ENCODE peak calls at places on chromosome 11, in eight cellular contexts. G is AG10803, I is endothelial cell of umbilical vein, U is kidney, L is AG04450, F is progenitor cell of endocrine pancreas, K is cardiac muscle cell, W is fibroblast of pulmonary artery. B is an unnamed sample.

GRCh38 chr11:27914080-27914479 is 193.9 kb downstream of the KIF18A start:
- DNase-seq in G (no peak), I (no peak), U (no peak), L (no peak), F (no peak), K (no peak), W (no peak), B (no peak)

GRCh38 chr11:69674267-69674885 is 777 bp downstream of the LTO1 start:
- DNase-seq in G (peak; percentile 76), I (peak; percentile 56), U (no peak), L (peak; percentile 59), F (no peak), K (peak; percentile 76), W (peak; percentile 77), B (no peak)

GRCh38 chr11:9840460-9841004 is 176.7 kb downstream of the SWAP70 start:
- DNase-seq in G (peak; percentile 49), I (no peak), U (no peak), L (no peak), F (no peak), K (no peak), W (no peak), B (no peak)

GRCh38 chr11:78957481-78958245 is 383.0 kb upstream of the NARS2 start:
- DNase-seq in G (no peak), I (peak; percentile 33), U (no peak), L (no peak), F (no peak), K (no peak), W (peak; percentile 4), B (no peak)

GRCh38 chr11:27672836-27673464 is 27.3 kb downstream of the BDNF start:
- DNase-seq in G (peak; percentile 50), I (no peak), U (no peak), L (no peak), F (no peak), K (no peak), W (peak; percentile 33), B (no peak)

GRCh38 chr11:126817096-126817495 is 183.5 kb downstream of the KIRREL3 start:
- DNase-seq in G (peak; percentile 35), I (peak; percentile 4), U (no peak), L (no peak), F (no peak), K (no peak), W (no peak), B (no peak)

GRCh38 chr11:134037093-134037908 is 31.6 kb upstream of the JAM3 start:
- DNase-seq in G (peak; percentile 83), I (peak; percentile 37), U (peak; percentile 92), L (peak; percentile 32), F (peak; percentile 41), K (peak; percentile 83), W (peak; percentile 66), B (peak; percentile 75)

GRCh38 chr11:2360081-2360642 is 16.9 kb upstream of the CD81 start:
- DNase-seq in G (no peak), I (no peak), U (no peak), L (no peak), F (no peak), K (no peak), W (no peak), B (no peak)

GRCh38 chr11:133718831-133719230 is 126.5 kb downstream of the SPATA19 start:
- DNase-seq in G (no peak), I (no peak), U (no peak), L (no peak), F (no peak), K (no peak), W (no peak), B (no peak)

GRCh38 chr11:73143126-73143838 is 1.2 kb upstream of the FCHSD2 start:
- DNase-seq in G (no peak), I (peak; percentile 57), U (no peak), L (peak; percentile 38), F (no peak), K (peak; percentile 49), W (peak; percentile 56), B (no peak)

GRCh38 chr11:33912405-33913361 is 20.8 kb upstream of the LMO2 start:
- DNase-seq in G (peak; percentile 90), I (no peak), U (no peak), L (peak; percentile 59), F (no peak), K (peak; percentile 84), W (peak; percentile 86), B (no peak)

GRCh38 chr11:62012451-62013265 is 45.2 kb upstream of the FTH1 start:
- DNase-seq in G (peak; percentile 52), I (no peak), U (peak; percentile 75), L (no peak), F (no peak), K (peak; percentile 50), W (peak; percentile 62), B (no peak)

GRCh38 chr11:112880454-112880853 is 80.8 kb upstream of the NCAM1 start:
- DNase-seq in G (no peak), I (no peak), U (no peak), L (no peak), F (no peak), K (no peak), W (no peak), B (no peak)

GRCh38 chr11:130692220-130692619 is 224.1 kb downstream of the SNX19 start:
- DNase-seq in G (no peak), I (no peak), U (no peak), L (no peak), F (no peak), K (no peak), W (no peak), B (no peak)

GRCh38 chr11:59999732-60000131 is 17.2 kb upstream of the OOSP4B start:
- DNase-seq in G (no peak), I (no peak), U (no peak), L (no peak), F (no peak), K (no peak), W (no peak), B (no peak)

GRCh38 chr11:2089536-2090165 is 49.5 kb downstream of the IGF2 start:
- DNase-seq in G (peak; percentile 29), I (peak; percentile 43), U (no peak), L (no peak), F (no peak), K (peak; percentile 28), W (peak; percentile 25), B (no peak)

GRCh38 chr11:107071129-107071528 is 52.9 kb upstream of the GUCY1A2 start:
- DNase-seq in G (no peak), I (no peak), U (no peak), L (no peak), F (no peak), K (no peak), W (no peak), B (no peak)

GRCh38 chr11:15955595-15955994 is 400.8 kb downstream of the SOX6 start:
- DNase-seq in G (peak; percentile 6), I (no peak), U (no peak), L (no peak), F (no peak), K (no peak), W (peak; percentile 9), B (no peak)

GRCh38 chr11:114909866-114910265 is 231.5 kb downstream of the NXPE2 start:
- DNase-seq in G (no peak), I (no peak), U (no peak), L (no peak), F (no peak), K (no peak), W (no peak), B (no peak)
- TF ChIP-seq CTCF in G (no peak), I (no peak), U (no peak), L (no peak), F (peak; percentile 40), K (no peak), W (no peak), B (peak; percentile 22)

DNA sequence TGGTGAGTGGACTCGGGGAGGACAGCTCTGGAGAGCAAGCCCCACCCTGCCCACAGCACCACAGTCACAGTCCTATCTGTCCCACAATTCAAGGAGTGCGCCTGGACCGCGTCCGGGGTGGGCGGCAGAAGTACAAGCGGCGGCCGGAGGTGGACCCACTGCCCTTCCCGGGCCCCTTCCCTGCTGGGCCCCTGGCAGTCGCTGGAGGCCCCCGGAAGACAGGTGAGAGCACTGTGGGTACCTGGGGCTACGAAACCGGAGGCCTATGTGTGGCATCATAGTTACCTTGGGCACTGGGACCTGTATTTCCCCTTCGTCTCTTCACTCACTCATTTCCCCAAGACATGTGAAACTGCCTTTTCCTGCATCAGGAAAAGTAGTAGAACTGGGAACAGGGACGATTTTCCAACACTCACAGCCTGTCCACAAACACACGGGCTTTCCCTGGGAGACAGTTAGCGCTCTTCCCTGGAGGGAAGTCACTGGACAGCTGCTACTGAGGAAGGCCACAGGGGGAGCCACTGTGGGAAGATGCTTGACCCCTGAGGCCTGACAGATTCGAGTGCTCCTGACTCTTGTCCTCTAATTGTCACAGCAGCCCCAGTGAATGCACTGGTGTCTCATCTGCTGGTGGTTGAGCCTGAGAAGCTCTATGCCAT is 3.1 kb downstream of the TRMT112 start:
- DNase-seq in G (no peak), I (no peak), U (no peak), L (no peak), F (no peak), K (no peak), W (no peak), B (no peak)
- TF ChIP-seq CTCF in G (peak; percentile 27), I (no peak), U (no peak), L (peak; percentile 37), F (no peak), K (peak; percentile 19), W (no peak), B (peak; percentile 28)

DNA sequence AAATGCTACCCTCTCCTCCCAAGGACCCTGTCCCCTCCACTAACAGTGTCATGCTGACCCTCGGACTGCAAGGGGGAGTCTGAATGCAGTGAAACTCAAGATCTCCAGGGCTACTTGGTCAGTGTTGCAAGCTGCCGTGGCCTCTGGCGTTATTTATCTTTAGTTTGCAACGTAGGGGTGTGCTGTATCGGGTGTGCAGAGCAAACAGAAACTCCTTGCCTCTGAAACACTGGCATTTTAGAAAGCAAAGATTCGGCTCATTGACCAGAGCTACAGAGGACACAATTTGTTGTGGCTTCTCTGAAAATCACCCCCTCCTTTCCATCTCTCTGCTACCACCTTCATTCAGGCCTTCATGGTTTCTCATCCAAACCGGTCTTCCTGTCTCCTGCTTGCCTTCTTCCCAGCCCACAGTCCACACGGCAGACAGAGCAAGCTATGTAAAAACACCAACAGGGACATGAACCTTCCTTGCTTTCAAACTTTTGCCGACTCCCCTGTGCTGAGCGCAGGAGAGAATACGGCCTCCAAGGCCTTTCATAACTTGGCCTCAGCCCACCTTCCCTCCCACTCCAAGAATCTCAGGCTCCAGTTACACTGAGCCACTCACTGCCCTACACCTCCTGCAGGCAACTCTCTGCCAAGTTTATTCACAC is 14.9 kb downstream of the FZD4 start:
- DNase-seq in G (peak; percentile 56), I (peak; percentile 83), U (no peak), L (no peak), F (no peak), K (peak; percentile 93), W (peak; percentile 89), B (no peak)
- TF ChIP-seq CTCF in G (no peak), I (no peak), U (no peak), L (peak; percentile 33), F (no peak), K (peak; percentile 16), W (peak; percentile 27), B (no peak)

GRCh38 chr11:46808804-46809431 is 37.2 kb downstream of the CKAP5 start:
- DNase-seq in G (peak; percentile 41), I (peak; percentile 46), U (no peak), L (no peak), F (no peak), K (peak; percentile 41), W (peak; percentile 58), B (no peak)
- TF ChIP-seq CTCF in G (peak; percentile 20), I (peak; percentile 32), U (no peak), L (peak; percentile 18), F (peak; percentile 13), K (peak; percentile 22), W (peak; percentile 33), B (no peak)

B was measured in glutamatergic neuron.